ENCODE peak calls at places on chromosomes 3 and 15, in four cellular contexts. R, B, E and O are unnamed samples.

GRCh38 chr3:128352326-128352725 is 114.4 kb downstream of the DNAJB8 start:
- DNase-seq in R (no peak), B (no peak), E (peak; percentile 33), O (no peak)

GRCh38 chr3:101963902-101964362 is 114.6 kb downstream of the NFKBIZ start:
- DNase-seq in E (no peak), B (no peak), R (no peak), O (no peak)

GRCh38 chr3:12947504-12948369 is 106.4 kb upstream of the RPL32 start:
- DNase-seq in B (no peak), E (peak; percentile 62), R (no peak), O (peak; percentile 18)

GRCh38 chr3:112009670-112010069 is 10.9 kb downstream of the TAGLN3 start:
- DNase-seq in B (no peak), R (no peak), E (no peak), O (no peak)

GRCh38 chr3:47890832-47891620 is 88.1 kb downstream of the DHX30 start:
- DNase-seq in E (no peak), B (no peak), R (no peak), O (no peak)

GRCh38 chr3:179806177-179806576 is 153.3 kb downstream of the USP13 start:
- DNase-seq in R (no peak), B (no peak), E (no peak), O (no peak)

GRCh38 chr3:162719684-162720341 is 1223.2 kb downstream of the OTOL1 start:
- DNase-seq in E (no peak), R (no peak), B (peak; percentile 83), O (no peak)

GRCh38 chr15:41806291-41807181 is 21.4 kb upstream of the JMJD7 start:
- DNase-seq in B (no peak), R (no peak), E (no peak), O (no peak)

GRCh38 chr3:129553771-129554170 is 10.8 kb downstream of the H1-8 start:
- DNase-seq in B (no peak), R (peak; percentile 86), E (no peak), O (no peak)

GRCh38 chr3:64686446-64686908 is 1.3 kb downstream of the ADAMTS9 start:
- DNase-seq in E (no peak), B (peak; percentile 35), R (no peak), O (no peak)

GRCh38 chr15:98658831-98659699 is 10.7 kb downstream of the IGF1R start:
- DNase-seq in R (no peak), B (peak; percentile 63), E (no peak), O (no peak)

GRCh38 chr3:73136941-73137340 is 75.5 kb downstream of the EBLN2 start:
- DNase-seq in B (no peak), E (no peak), R (no peak), O (no peak)

GRCh38 chr3:189947948-189948723 is 172.6 kb downstream of the P3H2 start:
- DNase-seq in E (no peak), R (no peak), B (peak; percentile 60), O (no peak)

GRCh38 chr3:32882603-32883025 is 64.8 kb downstream of the TRIM71 start:
- DNase-seq in B (no peak), R (no peak), E (no peak), O (no peak)

GRCh38 chr15:76172782-76173181 is 113.0 kb downstream of the TMEM266 start:
- DNase-seq in B (no peak), R (no peak), E (no peak), O (no peak)

GRCh38 chr3:31531465-31531991 is 1.2 kb upstream of the STT3B start:
- DNase-seq in R (no peak), B (no peak), E (no peak), O (no peak)

GRCh38 chr15:75869446-75869845 is 26.2 kb downstream of the UBE2Q2 start:
- DNase-seq in R (no peak), B (no peak), E (no peak), O (no peak)

GRCh38 chr3:71406945-71407629 is 176.4 kb downstream of the FOXP1 start:
- DNase-seq in E (no peak), R (no peak), B (no peak), O (no peak)

GRCh38 chr15:72146934-72147333 is 28.7 kb downstream of the SENP8 start:
- DNase-seq in B (no peak), R (no peak), E (no peak), O (no peak)
- TF ChIP-seq CTCF in B (no peak), R (no peak), E (no peak), O (no peak)

GRCh38 chr3:66693461-66693912 is 192.7 kb upstream of the LRIG1 start:
- DNase-seq in E (no peak), R (no peak), B (no peak), O (peak; percentile 42)
- H3K4me3 ChIP-seq in E (no peak overlapping the region), R (no peak overlapping the region), B (no peak overlapping the region), O (no peak overlapping the region)

GRCh38 chr15:93001881-93002280 is 87.1 kb downstream of the RGMA start:
- DNase-seq in R (no peak), B (peak; percentile 46), E (no peak), O (no peak)
- TF ChIP-seq CTCF in R (no peak), B (peak; percentile 22), E (no peak), O (no peak)

GRCh38 chr15:93088200-93088980 is 621 bp downstream of the RGMA start:
- DNase-seq in R (peak; percentile 90), B (peak; percentile 31), E (no peak), O (no peak)
- H3K4me3 ChIP-seq in R (peak overlapping the region; percentile 57), B (peak overlapping the region; percentile 45), E (peak overlapping the region; percentile 60), O (peak overlapping the region; percentile 12)

DNA sequence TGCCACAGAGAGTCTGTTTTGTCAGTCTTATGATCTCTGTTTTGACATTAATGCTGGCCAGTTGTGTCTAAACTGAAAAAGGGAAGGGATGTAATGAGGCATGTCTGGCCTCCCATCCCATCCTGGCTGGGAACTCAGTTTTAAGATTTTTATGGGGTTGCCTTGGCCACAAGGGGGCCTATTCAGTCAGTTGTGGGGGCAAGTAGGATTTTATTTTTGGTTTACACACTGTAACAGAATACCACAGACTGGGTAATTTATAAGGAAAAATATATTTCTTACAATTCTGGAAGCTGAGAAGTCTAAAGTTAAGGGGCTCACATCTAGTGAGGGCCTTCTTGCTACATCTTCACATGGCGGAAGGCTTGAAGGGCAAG is 129.8 kb downstream of the TMEM108 start:
- DNase-seq in R (no peak), B (no peak), E (no peak), O (no peak)
- TF ChIP-seq CTCF in R (no peak), B (no peak), E (no peak), O (no peak)

GRCh38 chr3:132550579-132551305 is 46.3 kb upstream of the ACKR4 start:
- DNase-seq in B (no peak), R (no peak), E (no peak), O (no peak)
- H3K4me3 ChIP-seq in B (no peak overlapping the region), R (no peak overlapping the region), E (no peak overlapping the region), O (no peak overlapping the region)

DNA sequence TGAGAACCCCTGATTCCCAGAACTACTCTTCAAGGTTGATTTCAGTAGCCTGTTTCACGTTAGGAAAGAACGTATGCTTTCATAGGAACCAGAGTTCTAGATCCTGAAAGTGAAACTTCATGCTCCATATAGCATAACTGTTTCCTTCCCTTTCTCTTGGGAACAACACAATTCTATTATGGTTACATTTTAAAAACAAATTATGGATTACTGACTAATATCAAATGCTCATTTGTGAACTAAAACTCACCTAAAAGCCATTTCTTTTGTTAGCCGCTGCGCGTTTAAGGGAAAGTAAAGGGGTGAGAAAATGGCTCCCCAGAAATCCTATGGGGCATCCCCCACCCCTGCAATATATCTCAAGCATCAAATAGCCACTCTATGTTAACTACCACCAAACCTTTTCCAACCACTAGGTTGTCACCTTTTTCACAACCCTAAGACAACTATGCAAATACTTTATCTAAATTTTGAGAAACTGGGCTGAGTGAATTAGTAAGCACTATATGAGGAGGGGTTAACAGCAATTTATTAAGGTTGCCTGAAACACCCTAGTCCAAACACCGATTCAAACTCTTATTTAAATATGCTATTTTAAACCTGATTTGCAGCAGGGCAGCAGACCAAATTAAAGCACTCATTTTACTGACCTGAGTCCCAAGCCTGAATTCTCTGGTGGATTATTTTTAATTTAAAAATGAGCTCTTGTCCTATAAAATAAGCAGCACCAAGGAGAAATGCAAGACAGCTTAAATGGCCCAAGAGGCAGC is 2.4 kb downstream of the SIAH2 start:
- DNase-seq in E (no peak), R (no peak), B (no peak), O (no peak)
- TF ChIP-seq CTCF in E (no peak), R (no peak), B (no peak), O (no peak)

DNA sequence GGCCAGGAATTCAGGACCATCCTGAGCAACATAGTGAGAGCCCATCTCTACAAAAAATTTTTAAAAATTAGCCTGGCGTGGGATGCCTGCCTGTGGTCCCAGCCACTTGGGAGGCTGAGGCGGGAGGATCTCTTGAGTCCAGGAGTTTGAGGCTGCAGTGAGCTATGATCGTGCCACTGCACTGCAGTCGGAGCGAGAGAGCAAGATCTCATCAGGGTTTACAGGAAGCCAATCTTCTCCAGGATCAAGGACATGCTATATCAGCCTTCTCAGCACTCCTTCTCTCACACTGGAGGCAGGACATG is 451 bp upstream of the STOML1 start:
- DNase-seq in E (no peak), B (no peak), R (no peak), O (no peak)
- H3K4me3 ChIP-seq in E (peak overlapping the region; percentile 82), B (peak overlapping the region; percentile 83), R (peak overlapping the region; percentile 93), O (peak overlapping the region; percentile 78)

GRCh38 chr3:157067114-157067513 is 92.8 kb downstream of the CCNL1 start:
- DNase-seq in B (no peak), E (no peak), R (no peak), O (no peak)

GRCh38 chr3:157065201-157065600 is 94.7 kb downstream of the CCNL1 start:
- DNase-seq in R (no peak), E (no peak), B (no peak), O (no peak)

GRCh38 chr3:157063926-157064325 is 96.0 kb downstream of the CCNL1 start:
- DNase-seq in E (no peak), R (no peak), B (no peak), O (no peak)

GRCh38 chr3:157066335-157067071 is 93.4 kb downstream of the CCNL1 start:
- DNase-seq in B (no peak), E (no peak), R (no peak), O (no peak)

GRCh38 chr3:157064402-157064801 is 95.5 kb downstream of the CCNL1 start:
- DNase-seq in B (no peak), R (no peak), E (no peak), O (no peak)
- TF ChIP-seq CTCF in B (no peak), R (no peak), E (no peak), O (no peak)